ENCODE peak calls at places on chromosomes 11 and 22, in seven cellular contexts. R, O, B, D, T, Y and G are unnamed samples.

GRCh38 chr11:9512370-9513019 is 51.7 kb downstream of the ZNF143 start:
- DNase-seq in R (no peak), O (no peak), B (no peak), D (no peak), T (no peak), Y (no peak), G (no peak)

GRCh38 chr11:121930004-121930965 is 185.7 kb downstream of the BLID start:
- DNase-seq in R (no peak), O (no peak), B (no peak), D (no peak), T (no peak), Y (no peak), G (no peak)

GRCh38 chr22:22939537-22940368 is 52.1 kb downstream of the IGLL5 start:
- DNase-seq in R (peak), O (no peak), B (no peak), D (no peak), T (no peak), Y (no peak), G (no peak)

GRCh38 chr22:29427176-29427760 is 11.1 kb upstream of the RFPL1 start:
- DNase-seq in R (no peak), O (no peak), B (no peak), D (no peak), T (no peak), Y (no peak), G (no peak)

GRCh38 chr11:38593649-38594048 is 1995.6 kb upstream of the RAG2 start:
- DNase-seq in R (no peak), O (no peak), B (no peak), D (peak), T (no peak), Y (no peak), G (no peak)

GRCh38 chr11:123103326-123103980 is 41.5 kb upstream of the HSPA8 start:
- DNase-seq in R (no peak), O (peak), B (peak), D (peak), T (peak), Y (no peak), G (peak)

GRCh38 chr22:40953446-40953845 is 2.3 kb downstream of the RBX1 start:
- DNase-seq in R (no peak), O (no peak), B (no peak), D (no peak), T (no peak), Y (no peak), G (no peak)

GRCh38 chr11:76380161-76380976 is 563 bp downstream of the THAP12 start:
- DNase-seq in R (peak), O (peak), B (no peak), D (no peak), T (peak), Y (no peak), G (peak)

GRCh38 chr22:22955866-22956535 is 68.4 kb downstream of the IGLL5 start:
- DNase-seq in R (peak), O (peak), B (peak), D (peak), T (peak), Y (no peak), G (peak)

GRCh38 chr11:10087621-10088225 is 206.3 kb downstream of the SBF2 start:
- DNase-seq in R (no peak), O (no peak), B (no peak), D (no peak), T (no peak), Y (no peak), G (no peak)

GRCh38 chr11:2687223-2687530 is 12.6 kb downstream of the KCNQ1OT1 start:
- DNase-seq in R (no peak), O (no peak), B (no peak), D (no peak), T (no peak), Y (no peak), G (no peak)

GRCh38 chr11:23688835-23689234 is 808.0 kb upstream of the LUZP2 start:
- DNase-seq in R (no peak), O (peak), B (no peak), D (no peak), T (no peak), Y (no peak), G (no peak)

GRCh38 chr22:16651217-16651616 is 58.6 kb upstream of the CCT8L2 start:
- DNase-seq in R (no peak), O (no peak), B (no peak), D (no peak), T (no peak), Y (no peak), G (no peak)

GRCh38 chr11:17649261-17649660 is 70.1 kb upstream of the MYOD1 start:
- DNase-seq in R (no peak), O (no peak), B (no peak), D (no peak), T (no peak), Y (no peak), G (no peak)

GRCh38 chr11:10550503-10550902 is 9.5 kb upstream of the RNF141 start:
- DNase-seq in R (no peak), O (peak), B (no peak), D (peak), T (no peak), Y (no peak), G (no peak)

GRCh38 chr11:115409691-115410220 is 94.5 kb downstream of the CADM1 start:
- DNase-seq in R (no peak), O (no peak), B (no peak), D (peak), T (no peak), Y (no peak), G (no peak)

GRCh38 chr11:46352063-46352841 is 5.0 kb downstream of the DGKZ start:
- DNase-seq in R (peak), O (no peak), B (peak), D (no peak), T (no peak), Y (peak), G (peak)

GRCh38 chr22:19431641-19432091 is at the start of gene HIRA:
- DNase-seq in R (peak), O (peak), B (peak), D (no peak), T (peak), Y (peak), G (peak)

GRCh38 chr11:39965701-39966100 is 1493.8 kb downstream of the LRRC4C start:
- DNase-seq in R (no peak), O (no peak), B (no peak), D (no peak), T (no peak), Y (no peak), G (no peak)

GRCh38 chr11:27471067-27471587 is 1.5 kb downstream of the LGR4 start:
- DNase-seq in R (no peak), O (no peak), B (peak), D (no peak), T (no peak), Y (no peak), G (no peak)

GRCh38 chr11:17714356-17714854 is 5.0 kb upstream of the MYOD1 start:
- DNase-seq in R (no peak), O (no peak), B (no peak), D (no peak), T (no peak), Y (no peak), G (no peak)

GRCh38 chr11:10605941-10606381 is 37.5 kb upstream of the LYVE1 start:
- DNase-seq in R (peak), O (peak), B (peak), D (no peak), T (no peak), Y (no peak), G (peak)

GRCh38 chr11:85769758-85770157 is 41.2 kb downstream of the SYTL2 start:
- DNase-seq in R (no peak), O (no peak), B (no peak), D (no peak), T (no peak), Y (no peak), G (no peak)